ENCODE peak calls at places on chromosomes 2 and 18, in seven cellular contexts. One of them, this sample, is unnamed. For H3K4me1, the result is how much of the 10 kb centered on the place peaks cover.

GRCh38 chr18:55415258-55415871 is 172.6 kb downstream of the TCF4 start:
- DNase-seq in K562: peak
- DNase-seq in trophoblast cell: peak
- DNase-seq in HCT116: peak
- DNase-seq in DND-41: peak
- DNase-seq in mesenchymal stem cell: peak
- DNase-seq in mesendoderm: peak
- DNase-seq in this sample: peak

GRCh38 chr2:424306-425172 is 136.6 kb upstream of the ALKAL2 start:
- DNase-seq in mesendoderm: peak
- DNase-seq in DND-41: no peak
- DNase-seq in K562: no peak
- DNase-seq in mesenchymal stem cell: no peak
- DNase-seq in trophoblast cell: peak
- DNase-seq in HCT116: no peak
- DNase-seq in this sample: no peak

GRCh38 chr2:141957827-141958440 is 172.9 kb downstream of the LRP1B start:
- DNase-seq in HCT116: no peak
- DNase-seq in mesenchymal stem cell: peak
- DNase-seq in DND-41: no peak
- DNase-seq in mesendoderm: peak
- DNase-seq in trophoblast cell: no peak
- DNase-seq in K562: no peak
- DNase-seq in this sample: no peak

GRCh38 chr2:218298314-218298875 is 6.1 kb upstream of the TMBIM1 start:
- DNase-seq in mesenchymal stem cell: no peak
- DNase-seq in K562: no peak
- DNase-seq in trophoblast cell: no peak
- DNase-seq in HCT116: no peak
- DNase-seq in DND-41: no peak
- DNase-seq in mesendoderm: no peak
- DNase-seq in this sample: no peak

GRCh38 chr2:44277541-44277940 is 2.3 kb downstream of the SLC3A1 start:
- DNase-seq in mesenchymal stem cell: peak
- DNase-seq in K562: no peak
- DNase-seq in HCT116: no peak
- DNase-seq in DND-41: no peak
- DNase-seq in trophoblast cell: no peak
- DNase-seq in mesendoderm: no peak
- DNase-seq in this sample: no peak

GRCh38 chr2:141020346-141020745 is 1110.5 kb downstream of the LRP1B start:
- DNase-seq in DND-41: no peak
- DNase-seq in trophoblast cell: no peak
- DNase-seq in HCT116: no peak
- DNase-seq in mesenchymal stem cell: no peak
- DNase-seq in mesendoderm: no peak
- DNase-seq in K562: no peak
- DNase-seq in this sample: no peak

GRCh38 chr2:106160786-106161261 is 33.3 kb downstream of the UXS1 start:
- DNase-seq in HCT116: no peak
- DNase-seq in K562: no peak
- DNase-seq in DND-41: peak
- DNase-seq in mesenchymal stem cell: no peak
- DNase-seq in mesendoderm: no peak
- DNase-seq in trophoblast cell: no peak
- DNase-seq in this sample: no peak

GRCh38 chr2:130790808-130791616 is 35.7 kb downstream of the AMER3 start:
- DNase-seq in DND-41: no peak
- DNase-seq in trophoblast cell: no peak
- DNase-seq in mesenchymal stem cell: no peak
- DNase-seq in HCT116: no peak
- DNase-seq in K562: no peak
- DNase-seq in mesendoderm: no peak
- DNase-seq in this sample: no peak

GRCh38 chr18:9914334-9914583 is 443 bp downstream of the VAPA start:
- DNase-seq in mesenchymal stem cell: no peak
- DNase-seq in trophoblast cell: no peak
- DNase-seq in mesendoderm: peak
- DNase-seq in K562: no peak
- DNase-seq in DND-41: no peak
- DNase-seq in HCT116: no peak
- DNase-seq in this sample: no peak

GRCh38 chr2:131016826-131017596 is 76.2 kb downstream of the FAM168B start:
- DNase-seq in DND-41: no peak
- DNase-seq in mesenchymal stem cell: no peak
- DNase-seq in trophoblast cell: peak
- DNase-seq in mesendoderm: no peak
- DNase-seq in HCT116: no peak
- DNase-seq in K562: no peak
- DNase-seq in this sample: no peak

GRCh38 chr2:28627722-28628480 is 123.7 kb upstream of the PPP1CB start:
- DNase-seq in mesendoderm: no peak
- DNase-seq in DND-41: peak
- DNase-seq in mesenchymal stem cell: no peak
- DNase-seq in trophoblast cell: no peak
- DNase-seq in HCT116: no peak
- DNase-seq in K562: peak
- DNase-seq in this sample: no peak

GRCh38 chr18:79480171-79480981 is 84.6 kb downstream of the NFATC1 start:
- DNase-seq in K562: no peak
- DNase-seq in mesendoderm: no peak
- DNase-seq in mesenchymal stem cell: no peak
- DNase-seq in HCT116: no peak
- DNase-seq in trophoblast cell: no peak
- DNase-seq in DND-41: no peak
- DNase-seq in this sample: no peak

GRCh38 chr2:23009545-23010149 is 375.3 kb upstream of the KLHL29 start:
- DNase-seq in mesendoderm: peak
- DNase-seq in K562: no peak
- DNase-seq in trophoblast cell: no peak
- DNase-seq in HCT116: no peak
- DNase-seq in mesenchymal stem cell: no peak
- DNase-seq in DND-41: no peak
- DNase-seq in this sample: no peak

GRCh38 chr18:56913970-56914369 is 232.9 kb upstream of the BOD1L2 start:
- DNase-seq in DND-41: no peak
- DNase-seq in HCT116: no peak
- DNase-seq in mesendoderm: peak
- DNase-seq in K562: no peak
- DNase-seq in mesenchymal stem cell: no peak
- DNase-seq in trophoblast cell: no peak
- DNase-seq in this sample: no peak

GRCh38 chr18:73511751-73512525 is 635.7 kb downstream of the FBXO15 start:
- DNase-seq in DND-41: no peak
- DNase-seq in trophoblast cell: no peak
- DNase-seq in mesendoderm: no peak
- DNase-seq in HCT116: no peak
- DNase-seq in K562: no peak
- DNase-seq in mesenchymal stem cell: peak
- DNase-seq in this sample: no peak

GRCh38 chr18:9894454-9895068 is 8.8 kb downstream of the TXNDC2 start:
- DNase-seq in mesenchymal stem cell: no peak
- DNase-seq in mesendoderm: no peak
- DNase-seq in K562: no peak
- DNase-seq in DND-41: no peak
- DNase-seq in trophoblast cell: no peak
- DNase-seq in HCT116: no peak
- DNase-seq in this sample: no peak

GRCh38 chr18:9392726-9393125 is 58.2 kb downstream of the TWSG1 start:
- DNase-seq in K562: peak
- DNase-seq in HCT116: no peak
- DNase-seq in mesendoderm: peak
- DNase-seq in DND-41: no peak
- DNase-seq in trophoblast cell: no peak
- DNase-seq in mesenchymal stem cell: no peak
- DNase-seq in this sample: no peak

GRCh38 chr2:233556756-233557736 is 9.5 kb downstream of the USP40 start:
- DNase-seq in HCT116: no peak
- DNase-seq in DND-41: peak
- DNase-seq in mesenchymal stem cell: peak
- DNase-seq in trophoblast cell: no peak
- DNase-seq in K562: no peak
- DNase-seq in mesendoderm: no peak
- DNase-seq in this sample: no peak

GRCh38 chr2:204900910-204901309 is 355.6 kb downstream of the PARD3B start:
- DNase-seq in trophoblast cell: no peak
- DNase-seq in DND-41: no peak
- DNase-seq in mesenchymal stem cell: no peak
- DNase-seq in mesendoderm: no peak
- DNase-seq in HCT116: no peak
- DNase-seq in K562: no peak
- DNase-seq in this sample: peak

GRCh38 chr2:2550856-2551255 is 219.8 kb upstream of the MYT1L start:
- DNase-seq in trophoblast cell: no peak
- DNase-seq in mesendoderm: no peak
- DNase-seq in K562: no peak
- DNase-seq in mesenchymal stem cell: no peak
- DNase-seq in HCT116: no peak
- DNase-seq in DND-41: no peak
- DNase-seq in this sample: no peak

GRCh38 chr18:62210138-62210537 is 23.1 kb downstream of the RELCH start:
- DNase-seq in HCT116: no peak
- DNase-seq in mesenchymal stem cell: no peak
- DNase-seq in mesendoderm: no peak
- DNase-seq in K562: no peak
- DNase-seq in trophoblast cell: no peak
- DNase-seq in DND-41: no peak
- DNase-seq in this sample: no peak

GRCh38 chr2:190891370-190891769 is 10.7 kb downstream of the GLS start:
- DNase-seq in trophoblast cell: no peak
- DNase-seq in mesenchymal stem cell: no peak
- DNase-seq in HCT116: no peak
- DNase-seq in DND-41: no peak
- DNase-seq in K562: no peak
- DNase-seq in mesendoderm: no peak
- DNase-seq in this sample: no peak

GRCh38 chr2:38498039-38498438 is 104.7 kb downstream of the HNRNPLL start:
- DNase-seq in trophoblast cell: no peak
- DNase-seq in mesendoderm: peak
- DNase-seq in mesenchymal stem cell: no peak
- DNase-seq in K562: no peak
- DNase-seq in HCT116: no peak
- DNase-seq in DND-41: peak
- DNase-seq in this sample: no peak

GRCh38 chr2:159202568-159203071 is 83.9 kb downstream of the WDSUB1 start:
- DNase-seq in HCT116: no peak
- DNase-seq in DND-41: no peak
- DNase-seq in mesenchymal stem cell: peak
- DNase-seq in trophoblast cell: peak
- DNase-seq in K562: no peak
- DNase-seq in mesendoderm: peak
- DNase-seq in this sample: peak

GRCh38 chr2:46364797-46365457 is 67.7 kb downstream of the EPAS1 start:
- DNase-seq in K562: peak
- DNase-seq in mesenchymal stem cell: peak
- DNase-seq in trophoblast cell: no peak
- DNase-seq in HCT116: peak
- DNase-seq in DND-41: peak
- DNase-seq in mesendoderm: peak
- DNase-seq in this sample: peak

GRCh38 chr2:10042301-10043161 is 819 bp upstream of the KLF11 start:
- DNase-seq in trophoblast cell: peak
- DNase-seq in HCT116: no peak
- DNase-seq in mesenchymal stem cell: peak
- DNase-seq in DND-41: no peak
- DNase-seq in mesendoderm: peak
- DNase-seq in K562: peak
- DNase-seq in this sample: peak

GRCh38 chr2:35503738-35504160 is 851.8 kb upstream of the CRIM1 start:
- DNase-seq in K562: no peak
- DNase-seq in mesendoderm: no peak
- DNase-seq in trophoblast cell: no peak
- DNase-seq in HCT116: no peak
- DNase-seq in mesenchymal stem cell: no peak
- DNase-seq in DND-41: no peak
- DNase-seq in this sample: no peak

GRCh38 chr2:40332096-40332826 is 119.6 kb downstream of the SLC8A1 start:
- DNase-seq in mesenchymal stem cell: peak
- DNase-seq in mesendoderm: no peak
- DNase-seq in HCT116: no peak
- DNase-seq in K562: no peak
- DNase-seq in DND-41: no peak
- DNase-seq in trophoblast cell: no peak
- DNase-seq in this sample: no peak

GRCh38 chr2:66481100-66481549 is 46.2 kb downstream of the MEIS1 start:
- DNase-seq in K562: peak
- DNase-seq in DND-41: no peak
- DNase-seq in trophoblast cell: peak
- DNase-seq in HCT116: no peak
- DNase-seq in mesenchymal stem cell: peak
- DNase-seq in mesendoderm: peak
- DNase-seq in this sample: no peak

GRCh38 chr2:12506846-12507245 is 209.9 kb upstream of the TRIB2 start:
- DNase-seq in HCT116: no peak
- DNase-seq in mesenchymal stem cell: no peak
- DNase-seq in DND-41: no peak
- DNase-seq in trophoblast cell: no peak
- DNase-seq in K562: no peak
- DNase-seq in mesendoderm: no peak
- DNase-seq in this sample: no peak
- H3K4me1 ChIP-seq in HCT116: under half
- H3K4me1 ChIP-seq in mesenchymal stem cell: under half
- H3K4me1 ChIP-seq in DND-41: under half
- H3K4me1 ChIP-seq in trophoblast cell: under half
- H3K4me1 ChIP-seq in K562: under half
- H3K4me1 ChIP-seq in mesendoderm: under half
- H3K4me1 ChIP-seq in this sample: under half

GRCh38 chr2:179180242-179180641 is 84.4 kb downstream of the SESTD1 start:
- DNase-seq in DND-41: no peak
- DNase-seq in trophoblast cell: no peak
- DNase-seq in K562: no peak
- DNase-seq in mesenchymal stem cell: no peak
- DNase-seq in mesendoderm: peak
- DNase-seq in HCT116: no peak
- DNase-seq in this sample: no peak
- H3K9ac ChIP-seq in DND-41: no peak
- H3K9ac ChIP-seq in trophoblast cell: no peak
- H3K9ac ChIP-seq in K562: no peak
- H3K9ac ChIP-seq in mesenchymal stem cell: no peak
- H3K9ac ChIP-seq in mesendoderm: no peak
- H3K9ac ChIP-seq in HCT116: no peak
- H3K9ac ChIP-seq in this sample: no peak

DNA sequence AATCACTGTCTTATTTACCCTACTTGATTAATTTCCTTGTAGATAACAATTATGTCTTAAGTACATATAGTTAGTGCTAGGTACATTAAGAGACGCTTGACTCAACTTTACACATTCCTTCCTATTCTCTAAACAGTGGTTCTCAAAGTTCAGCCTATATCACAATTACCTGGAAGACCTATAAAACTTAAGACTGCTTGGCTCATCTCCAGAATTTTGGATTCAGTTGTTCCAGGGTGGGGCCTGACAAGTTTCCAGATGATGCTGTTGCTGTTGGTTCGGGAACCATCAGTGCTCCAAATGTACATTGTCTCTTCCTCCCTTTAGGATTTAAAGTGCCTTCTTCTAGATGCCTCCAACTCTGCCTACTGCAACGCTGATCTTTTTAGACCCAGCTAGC is 4.0 kb downstream of the PPP3R1 start:
- DNase-seq in K562: no peak
- DNase-seq in trophoblast cell: no peak
- DNase-seq in HCT116: no peak
- DNase-seq in DND-41: no peak
- DNase-seq in mesenchymal stem cell: no peak
- DNase-seq in mesendoderm: no peak
- DNase-seq in this sample: peak
- H3K4me1 ChIP-seq in K562: under half
- H3K4me1 ChIP-seq in trophoblast cell: under half
- H3K4me1 ChIP-seq in HCT116: under half
- H3K4me1 ChIP-seq in DND-41: half or more
- H3K4me1 ChIP-seq in mesenchymal stem cell: under half
- H3K4me1 ChIP-seq in mesendoderm: under half
- H3K4me1 ChIP-seq in this sample: under half

GRCh38 chr2:144508162-144508765 is 11.7 kb downstream of the ZEB2 start:
- DNase-seq in K562: peak
- DNase-seq in DND-41: no peak
- DNase-seq in mesendoderm: no peak
- DNase-seq in HCT116: no peak
- DNase-seq in mesenchymal stem cell: no peak
- DNase-seq in trophoblast cell: no peak
- DNase-seq in this sample: no peak
- H3K9ac ChIP-seq in K562: peak
- H3K9ac ChIP-seq in DND-41: no peak
- H3K9ac ChIP-seq in mesendoderm: no peak
- H3K9ac ChIP-seq in HCT116: no peak
- H3K9ac ChIP-seq in mesenchymal stem cell: peak
- H3K9ac ChIP-seq in trophoblast cell: no peak
- H3K9ac ChIP-seq in this sample: peak

This sample was measured in colonic mucosa.